ENCODE peak calls at places on chromosomes 2 and 18, in five cellular contexts. One of them, this sample, is unnamed.

GRCh38 chr18:73462092-73462491 is 594.3 kb upstream of the NETO1 start:
- DNase-seq in neural crest cell: no peak
- DNase-seq in omental fat pad: no peak
- DNase-seq in H9: no peak
- DNase-seq in prostate gland: peak
- DNase-seq in this sample: no peak

GRCh38 chr2:150981826-150982225 is 279.8 kb downstream of the RBM43 start:
- DNase-seq in omental fat pad: no peak
- DNase-seq in prostate gland: no peak
- DNase-seq in H9: no peak
- DNase-seq in neural crest cell: no peak
- DNase-seq in this sample: no peak

GRCh38 chr2:33406622-33407021 is 69.8 kb upstream of the RASGRP3 start:
- DNase-seq in omental fat pad: no peak
- DNase-seq in neural crest cell: no peak
- DNase-seq in prostate gland: no peak
- DNase-seq in H9: no peak
- DNase-seq in this sample: no peak

GRCh38 chr2:71784734-71785549 is 331.6 kb downstream of the DYSF start:
- DNase-seq in neural crest cell: no peak
- DNase-seq in prostate gland: peak
- DNase-seq in H9: peak
- DNase-seq in omental fat pad: no peak
- DNase-seq in this sample: peak

GRCh38 chr2:219688560-219689445 is 61.4 kb downstream of the SLC4A3 start:
- DNase-seq in omental fat pad: no peak
- DNase-seq in prostate gland: no peak
- DNase-seq in neural crest cell: no peak
- DNase-seq in H9: no peak
- DNase-seq in this sample: peak

GRCh38 chr2:127637725-127638252 is 8.2 kb upstream of the GPR17 start:
- DNase-seq in H9: peak
- DNase-seq in omental fat pad: no peak
- DNase-seq in prostate gland: no peak
- DNase-seq in neural crest cell: no peak
- DNase-seq in this sample: peak

GRCh38 chr18:48029296-48029986 is 99.0 kb upstream of the SMAD2 start:
- DNase-seq in prostate gland: no peak
- DNase-seq in H9: no peak
- DNase-seq in omental fat pad: no peak
- DNase-seq in neural crest cell: no peak
- DNase-seq in this sample: no peak

GRCh38 chr18:8688428-8688827 is 16.9 kb upstream of the MTCL1 start:
- DNase-seq in omental fat pad: no peak
- DNase-seq in prostate gland: no peak
- DNase-seq in neural crest cell: no peak
- DNase-seq in H9: no peak
- DNase-seq in this sample: no peak

GRCh38 chr2:153891061-153891460 is 19.3 kb downstream of the GALNT13 start:
- DNase-seq in neural crest cell: no peak
- DNase-seq in H9: no peak
- DNase-seq in prostate gland: no peak
- DNase-seq in omental fat pad: no peak
- DNase-seq in this sample: no peak

GRCh38 chr2:129748250-129748649 is 231.2 kb upstream of the RAB6C start:
- DNase-seq in prostate gland: no peak
- DNase-seq in neural crest cell: no peak
- DNase-seq in H9: no peak
- DNase-seq in omental fat pad: no peak
- DNase-seq in this sample: no peak

DNA sequence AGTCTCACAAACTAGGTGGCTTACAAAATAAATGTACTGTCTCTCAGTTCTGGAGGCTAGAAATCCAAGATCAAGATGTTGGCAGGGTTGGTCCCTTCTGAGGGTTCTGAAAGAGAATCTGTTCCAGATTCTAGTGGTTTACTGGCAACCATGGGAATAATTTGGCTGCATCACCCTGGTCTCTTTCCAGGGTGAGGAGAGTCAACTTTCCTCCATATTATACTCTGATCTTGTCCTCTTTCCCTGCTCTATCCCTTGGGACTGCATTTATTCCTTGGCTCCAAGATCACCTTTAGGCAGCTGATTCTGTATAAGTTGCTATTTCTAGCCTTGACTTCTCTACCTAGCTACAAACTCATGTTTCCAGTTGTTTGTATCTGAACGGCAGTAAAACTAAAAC is 35.2 kb downstream of the SLC40A1 start:
- DNase-seq in neural crest cell: no peak
- DNase-seq in omental fat pad: no peak
- DNase-seq in prostate gland: no peak
- DNase-seq in H9: no peak
- DNase-seq in this sample: no peak
- TF ChIP-seq CTCF in neural crest cell: no peak
- TF ChIP-seq CTCF in omental fat pad: no peak
- TF ChIP-seq CTCF in prostate gland: no peak
- TF ChIP-seq CTCF in H9: no peak
- TF ChIP-seq CTCF in this sample: no peak

DNA sequence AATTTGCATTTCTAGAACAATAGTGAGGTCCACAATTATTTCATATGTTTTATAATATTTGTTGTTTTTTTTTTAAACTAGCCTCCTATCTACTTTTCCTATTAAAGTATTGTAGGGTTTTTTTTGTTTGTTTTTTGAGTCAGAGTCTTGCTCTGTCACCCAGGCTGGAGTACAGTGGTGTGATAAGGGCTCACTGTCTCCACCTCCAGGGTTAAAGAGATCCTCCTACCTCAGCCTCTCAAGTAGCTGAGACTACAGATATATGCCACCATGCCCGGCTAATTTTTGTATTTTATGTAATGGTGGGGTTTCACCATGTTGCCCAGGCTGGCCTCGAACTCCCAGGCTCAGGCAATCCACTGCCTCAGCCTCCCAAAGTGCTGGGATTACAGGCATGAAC is 122.5 kb downstream of the SLC39A10 start:
- DNase-seq in H9: no peak
- DNase-seq in neural crest cell: no peak
- DNase-seq in omental fat pad: no peak
- DNase-seq in prostate gland: no peak
- DNase-seq in this sample: no peak
- TF ChIP-seq CTCF in H9: no peak
- TF ChIP-seq CTCF in neural crest cell: no peak
- TF ChIP-seq CTCF in omental fat pad: no peak
- TF ChIP-seq CTCF in prostate gland: no peak
- TF ChIP-seq CTCF in this sample: no peak

DNA sequence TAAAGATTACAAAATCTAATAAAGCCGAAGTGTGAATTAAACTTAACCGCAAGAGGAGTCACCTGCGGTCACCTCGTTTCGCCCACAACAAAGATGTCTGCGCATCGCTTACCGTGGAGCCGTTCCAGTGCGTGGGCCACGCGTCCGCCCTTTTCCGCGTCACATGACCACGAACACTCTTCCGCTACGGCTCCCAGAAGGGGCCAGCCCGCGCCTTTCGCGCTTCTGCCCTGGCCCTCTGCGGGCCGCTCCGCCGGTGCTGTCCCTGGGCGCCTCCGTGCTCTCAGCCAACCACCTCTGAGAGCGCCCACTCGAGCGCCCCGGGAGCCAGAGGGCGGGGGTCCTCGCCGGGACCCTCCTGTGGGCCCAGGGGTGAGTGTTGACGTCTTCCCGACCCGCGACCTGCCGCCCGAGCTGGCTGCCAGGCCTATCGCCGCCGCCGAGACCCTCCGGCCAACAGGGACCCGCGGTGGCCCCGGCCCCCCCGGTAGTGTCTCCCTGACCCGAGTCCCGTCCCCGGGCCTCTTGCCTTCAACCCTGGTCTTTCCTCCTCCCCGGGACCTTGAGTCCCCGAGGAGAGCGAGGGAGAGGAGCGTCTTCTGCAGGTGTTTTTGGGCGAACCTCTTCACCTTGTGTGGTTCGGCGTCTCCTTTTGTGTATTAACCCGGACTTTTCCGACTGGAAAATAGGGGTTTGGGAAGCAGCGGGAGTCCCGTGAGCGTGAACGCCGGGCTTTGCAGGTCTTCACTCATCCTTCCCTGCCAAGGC is at the start of gene MFF:
- DNase-seq in prostate gland: peak
- DNase-seq in H9: peak
- DNase-seq in neural crest cell: peak
- DNase-seq in omental fat pad: peak
- DNase-seq in this sample: peak
- TF ChIP-seq CTCF in prostate gland: no peak
- TF ChIP-seq CTCF in H9: peak
- TF ChIP-seq CTCF in neural crest cell: no peak
- TF ChIP-seq CTCF in omental fat pad: no peak
- TF ChIP-seq CTCF in this sample: peak

GRCh38 chr2:191572319-191572718 is 105.6 kb upstream of the NABP1 start:
- DNase-seq in H9: no peak
- DNase-seq in neural crest cell: no peak
- DNase-seq in prostate gland: no peak
- DNase-seq in omental fat pad: no peak
- DNase-seq in this sample: no peak

GRCh38 chr2:191574232-191574631 is 103.7 kb upstream of the NABP1 start:
- DNase-seq in H9: no peak
- DNase-seq in omental fat pad: no peak
- DNase-seq in prostate gland: no peak
- DNase-seq in neural crest cell: no peak
- DNase-seq in this sample: peak

GRCh38 chr2:191569025-191569424 is 108.9 kb upstream of the NABP1 start:
- DNase-seq in prostate gland: no peak
- DNase-seq in H9: peak
- DNase-seq in neural crest cell: no peak
- DNase-seq in omental fat pad: no peak
- DNase-seq in this sample: no peak

GRCh38 chr2:191573216-191573615 is 104.7 kb upstream of the NABP1 start:
- DNase-seq in neural crest cell: no peak
- DNase-seq in H9: no peak
- DNase-seq in omental fat pad: no peak
- DNase-seq in prostate gland: no peak
- DNase-seq in this sample: no peak

GRCh38 chr2:191571163-191571769 is 106.7 kb upstream of the NABP1 start:
- DNase-seq in prostate gland: no peak
- DNase-seq in H9: no peak
- DNase-seq in omental fat pad: no peak
- DNase-seq in neural crest cell: no peak
- DNase-seq in this sample: peak
- TF ChIP-seq CTCF in prostate gland: no peak
- TF ChIP-seq CTCF in H9: peak
- TF ChIP-seq CTCF in omental fat pad: no peak
- TF ChIP-seq CTCF in neural crest cell: no peak
- TF ChIP-seq CTCF in this sample: peak

DNA sequence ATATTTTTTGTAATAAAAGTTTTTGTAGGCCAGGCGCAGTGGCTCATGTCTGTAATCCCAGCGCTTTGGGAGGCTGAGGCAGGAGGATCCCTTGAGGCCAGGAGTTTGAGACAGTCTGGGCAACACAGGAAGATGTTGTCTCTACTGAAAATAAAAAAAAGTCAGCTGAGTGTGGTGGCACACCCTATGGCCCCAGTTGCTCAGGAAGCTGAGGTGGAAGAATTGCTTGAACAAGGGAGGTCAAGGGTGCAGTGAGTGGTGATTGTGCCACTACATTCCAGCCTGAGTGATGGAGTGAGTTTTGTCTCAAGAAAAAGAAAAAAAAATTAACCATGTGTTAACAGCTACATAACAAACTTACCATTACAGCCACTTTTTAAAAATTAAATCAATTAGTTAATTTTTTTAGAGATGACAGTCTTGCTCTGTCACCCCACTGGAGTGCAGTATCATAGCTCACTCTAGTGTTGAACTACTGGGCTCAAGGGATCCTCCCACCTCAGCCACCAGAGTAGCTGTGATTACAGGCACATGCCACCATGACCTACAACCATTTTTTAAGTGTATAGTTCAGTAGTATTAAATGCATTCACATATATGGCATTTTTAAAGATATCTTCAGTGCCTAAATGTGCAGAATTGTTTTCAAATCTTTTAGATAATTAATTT is 67.2 kb upstream of the ACYP2 start:
- DNase-seq in H9: no peak
- DNase-seq in neural crest cell: no peak
- DNase-seq in omental fat pad: no peak
- DNase-seq in prostate gland: no peak
- DNase-seq in this sample: no peak
- TF ChIP-seq CTCF in H9: no peak
- TF ChIP-seq CTCF in neural crest cell: no peak
- TF ChIP-seq CTCF in omental fat pad: no peak
- TF ChIP-seq CTCF in prostate gland: no peak
- TF ChIP-seq CTCF in this sample: no peak

DNA sequence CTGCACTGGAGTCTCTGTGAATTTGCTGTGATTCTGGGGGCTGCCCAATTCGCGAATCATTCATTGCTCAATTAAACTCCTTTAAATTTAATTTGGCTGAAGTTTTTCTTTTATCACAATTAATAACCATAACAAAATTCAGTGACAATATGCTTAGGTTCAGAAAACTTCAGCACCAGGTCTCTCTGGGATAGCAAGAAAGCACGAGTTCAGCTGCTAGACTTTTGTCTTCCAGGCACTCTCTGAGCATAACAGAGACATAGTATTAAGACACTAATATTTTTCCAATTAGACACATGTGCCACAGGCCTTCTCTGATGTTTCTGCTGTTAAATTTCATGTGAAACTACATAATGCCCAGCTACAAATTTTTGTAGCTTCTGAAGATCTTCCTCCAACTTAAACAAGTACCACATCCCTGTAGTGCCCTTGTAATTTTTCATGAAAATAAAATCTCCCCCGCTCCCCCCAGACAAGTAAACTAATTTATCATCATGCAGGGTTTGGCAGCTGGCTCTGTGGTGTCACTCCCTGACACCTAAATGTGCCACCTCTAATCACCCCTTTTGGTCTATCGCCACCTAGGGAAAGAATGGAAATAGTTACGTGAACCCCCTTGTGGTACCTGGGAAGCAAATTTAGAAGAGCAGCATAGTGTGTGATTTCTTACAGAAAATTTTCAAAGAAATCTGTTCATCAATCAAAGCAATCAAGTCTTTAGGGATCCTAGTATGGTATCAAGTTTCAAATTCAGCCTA is 94.1 kb downstream of the CSRNP3 start:
- DNase-seq in H9: no peak
- DNase-seq in omental fat pad: no peak
- DNase-seq in neural crest cell: no peak
- DNase-seq in prostate gland: no peak
- DNase-seq in this sample: no peak
- TF ChIP-seq CTCF in H9: peak
- TF ChIP-seq CTCF in omental fat pad: no peak
- TF ChIP-seq CTCF in neural crest cell: peak
- TF ChIP-seq CTCF in prostate gland: no peak
- TF ChIP-seq CTCF in this sample: no peak

DNA sequence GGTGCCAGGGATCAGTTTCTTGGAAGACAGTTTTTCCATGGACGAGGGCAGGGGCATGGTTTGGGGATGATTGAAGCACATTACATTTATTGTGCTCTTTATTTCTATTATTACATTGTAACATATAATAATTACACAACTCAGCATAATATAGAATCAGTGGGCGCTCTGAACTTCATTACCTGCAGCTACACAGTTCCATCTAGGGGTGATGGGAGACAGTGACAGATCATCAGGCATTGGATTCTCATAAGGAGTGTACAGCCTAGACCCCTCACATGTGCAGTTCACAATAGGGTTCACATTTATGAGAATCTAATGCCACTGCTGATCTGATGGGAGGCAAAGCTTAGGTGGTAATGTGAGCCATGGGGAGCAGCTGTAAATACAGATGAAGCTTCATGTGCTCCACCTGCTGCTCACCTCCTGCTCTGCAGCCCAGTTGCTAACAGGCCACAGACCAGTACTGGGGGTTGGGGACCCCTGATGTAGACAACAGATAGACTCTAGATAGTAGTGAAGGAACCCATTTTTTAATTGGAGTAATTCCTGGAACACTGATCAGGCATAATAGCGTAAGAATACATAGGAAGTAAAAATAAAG is 41.5 kb upstream of the MC4R start:
- DNase-seq in H9: peak
- DNase-seq in prostate gland: no peak
- DNase-seq in neural crest cell: no peak
- DNase-seq in omental fat pad: no peak
- DNase-seq in this sample: no peak
- TF ChIP-seq CTCF in H9: peak
- TF ChIP-seq CTCF in prostate gland: no peak
- TF ChIP-seq CTCF in neural crest cell: peak
- TF ChIP-seq CTCF in omental fat pad: no peak
- TF ChIP-seq CTCF in this sample: peak

This sample was measured in RWPE1.